ENCODE peak calls at places on chromosomes 12 and 14, in five cellular contexts. I, O, G, Z and S are unnamed samples.

GRCh38 chr14:66121859-66122258 is 364.3 kb upstream of the CCDC196 start:
- DNase-seq in I (no peak), O (no peak), G (no peak), Z (peak), S (no peak)

GRCh38 chr12:103085541-103085940 is 128.1 kb downstream of the ASCL1 start:
- DNase-seq in I (no peak), O (no peak), G (no peak), Z (no peak), S (peak)

GRCh38 chr14:65282909-65283253 is 129.6 kb upstream of the FUT8 start:
- DNase-seq in I (no peak), O (no peak), G (no peak), Z (no peak), S (peak)

GRCh38 chr14:35401422-35401729 is 3.2 kb downstream of the NFKBIA start:
- DNase-seq in I (no peak), O (no peak), G (no peak), Z (no peak), S (no peak)

GRCh38 chr12:2642176-2642892 is 152.4 kb upstream of the FKBP4 start:
- DNase-seq in I (no peak), O (peak), G (no peak), Z (no peak), S (no peak)

GRCh38 chr12:52867636-52868035 is 18.8 kb upstream of the KRT78 start:
- DNase-seq in I (no peak), O (peak), G (no peak), Z (no peak), S (no peak)

GRCh38 chr12:52278530-52278929 is 4.1 kb downstream of the KRT86 start:
- DNase-seq in I (no peak), O (no peak), G (no peak), Z (no peak), S (no peak)

GRCh38 chr14:93171366-93171765 is 13.3 kb downstream of the MOAP1 start:
- DNase-seq in I (no peak), O (no peak), G (no peak), Z (no peak), S (no peak)

GRCh38 chr14:69242311-69243224 is 17.4 kb upstream of the GALNT16 start:
- DNase-seq in I (peak), O (peak), G (no peak), Z (peak), S (peak)

GRCh38 chr12:52952082-52952801 is 3.3 kb downstream of the KRT18 start:
- DNase-seq in I (no peak), O (no peak), G (no peak), Z (no peak), S (no peak)

GRCh38 chr14:75232597-75232996 is 46.0 kb upstream of the FOS start:
- DNase-seq in I (no peak), O (no peak), G (no peak), Z (peak), S (peak)

GRCh38 chr12:121005346-121005815 is 10.9 kb downstream of the C12orf43 start:
- DNase-seq in I (peak), O (no peak), G (no peak), Z (peak), S (peak)

GRCh38 chr12:116381744-116382455 is 104.4 kb upstream of the MED13L start:
- DNase-seq in I (no peak), O (peak), G (no peak), Z (peak), S (no peak)

GRCh38 chr12:19223018-19223417 is 93.5 kb downstream of the PLEKHA5 start:
- DNase-seq in I (no peak), O (no peak), G (no peak), Z (no peak), S (peak)

GRCh38 chr12:121391619-121392324 is 8.1 kb upstream of the RNF34 start:
- DNase-seq in I (no peak), O (no peak), G (no peak), Z (no peak), S (peak)

GRCh38 chr14:92922155-92922735 is 705 bp upstream of the CHGA start:
- DNase-seq in I (no peak), O (no peak), G (no peak), Z (no peak), S (no peak)

GRCh38 chr14:61355892-61356325 is 34.5 kb downstream of the PRKCH start:
- DNase-seq in I (no peak), O (peak), G (no peak), Z (peak), S (no peak)

GRCh38 chr14:96980835-96981234 is 183.7 kb downstream of the VRK1 start:
- DNase-seq in I (no peak), O (no peak), G (no peak), Z (no peak), S (no peak)

GRCh38 chr12:1670815-1671268 is 20.0 kb upstream of the ADIPOR2 start:
- DNase-seq in I (no peak), O (no peak), G (no peak), Z (peak), S (no peak)

GRCh38 chr14:79411403-79412174 is 799.7 kb downstream of the DIO2 start:
- DNase-seq in I (no peak), O (no peak), G (no peak), Z (no peak), S (no peak)

GRCh38 chr12:11885261-11886038 is 185.3 kb upstream of the BCL2L14 start:
- DNase-seq in I (no peak), O (no peak), G (no peak), Z (peak), S (no peak)

GRCh38 chr12:851913-852312 is 97.6 kb downstream of the RAD52 start:
- DNase-seq in I (no peak), O (no peak), G (no peak), Z (no peak), S (no peak)

DNA sequence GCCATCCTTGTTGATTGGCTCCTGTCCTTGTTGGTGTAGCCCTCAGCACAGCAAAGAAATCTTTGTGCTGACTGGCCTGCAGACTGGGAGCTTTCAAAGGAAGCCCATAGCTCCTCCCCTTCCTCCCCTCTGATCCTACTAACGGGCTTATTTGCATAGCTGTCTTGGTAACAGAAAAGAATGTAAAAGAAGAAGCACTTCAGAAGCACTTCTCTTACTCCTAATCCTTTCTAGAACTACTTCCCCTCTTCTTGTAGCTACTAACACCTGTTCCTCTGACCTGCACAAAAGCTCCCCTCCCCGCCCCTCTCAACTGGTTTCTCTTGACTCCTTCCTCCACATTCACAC is 14.3 kb upstream of the RIC8B start:
- DNase-seq in I (no peak), O (no peak), G (no peak), Z (peak), S (peak)
- H3K4me3 ChIP-seq in I (no peak), O (no peak), G (no peak), Z (no peak), S (peak)

GRCh38 chr12:53961025-53961761 is 6.5 kb downstream of the HOXC12 start:
- DNase-seq in I (no peak), O (peak), G (no peak), Z (no peak), S (no peak)
- H3K4me3 ChIP-seq in I (no peak), O (peak), G (no peak), Z (no peak), S (no peak)

DNA sequence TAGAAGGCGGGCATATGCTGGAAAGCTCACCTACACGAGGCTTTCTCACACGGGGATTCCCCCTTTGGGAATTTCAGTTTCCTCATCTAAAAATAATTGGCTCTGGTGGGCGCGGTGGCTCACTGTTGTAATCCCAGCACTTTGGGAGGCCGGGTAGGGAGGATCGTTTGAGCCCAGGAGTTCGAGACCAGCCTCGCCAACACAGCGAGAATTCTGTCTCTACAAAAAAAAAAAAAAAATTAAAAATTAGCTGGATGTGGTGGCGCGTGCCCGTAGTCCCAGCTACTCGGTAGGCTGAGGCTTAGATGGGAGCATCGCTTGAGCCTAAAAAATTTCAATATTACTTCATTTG is 400 bp upstream of the NDUFA12 start:
- DNase-seq in I (no peak), O (no peak), G (no peak), Z (no peak), S (no peak)
- H3K4me3 ChIP-seq in I (peak), O (peak), G (peak), Z (no peak), S (peak)

DNA sequence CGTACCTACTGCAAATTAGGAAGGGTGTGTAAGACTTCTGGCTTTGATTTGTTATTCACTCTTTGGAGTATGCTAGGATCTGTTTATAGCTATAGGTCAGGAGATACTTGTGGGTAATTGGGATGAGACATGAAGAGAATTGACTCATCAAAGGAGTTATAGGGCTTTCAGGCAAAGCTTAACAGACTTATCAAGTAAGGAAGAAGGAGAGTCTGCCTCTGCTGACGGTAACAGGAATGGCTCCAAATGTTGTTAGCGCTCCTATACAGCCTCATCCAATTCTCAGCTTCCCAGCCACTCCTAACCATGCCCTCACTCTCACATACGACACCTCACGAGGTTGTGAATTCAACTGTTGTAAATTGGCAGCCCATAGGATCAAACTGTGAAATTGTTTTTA is 140.5 kb downstream of the KCNA5 start:
- DNase-seq in I (no peak), O (no peak), G (no peak), Z (peak), S (no peak)
- H3K4me3 ChIP-seq in I (no peak), O (no peak), G (no peak), Z (no peak), S (no peak)

DNA sequence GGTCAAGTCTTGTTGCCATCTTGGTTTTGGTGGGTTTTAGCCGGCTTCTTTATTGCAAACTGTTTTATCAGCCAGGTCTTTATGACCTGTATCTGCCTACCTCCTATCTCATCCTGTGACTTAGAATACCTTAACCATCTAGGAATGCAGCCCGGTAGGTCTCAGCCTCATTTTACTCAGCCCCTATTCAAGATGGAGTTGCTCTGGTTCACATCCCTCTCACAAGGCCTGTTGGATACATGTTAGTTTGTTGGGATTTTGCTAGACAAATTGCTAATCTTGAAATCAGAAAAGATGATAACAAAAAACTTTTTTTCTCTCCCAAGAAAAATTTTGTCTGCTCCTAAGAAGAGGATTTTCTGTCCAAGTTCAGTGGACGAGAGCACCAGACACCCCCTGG is 27.6 kb upstream of the CCDC63 start:
- DNase-seq in I (no peak), O (no peak), G (no peak), Z (no peak), S (no peak)
- H3K4me3 ChIP-seq in I (no peak), O (no peak), G (no peak), Z (no peak), S (no peak)

GRCh38 chr14:73741876-73742519 is 27.8 kb upstream of the PNMA1 start:
- DNase-seq in I (no peak), O (peak), G (no peak), Z (no peak), S (peak)
- H3K4me3 ChIP-seq in I (peak), O (peak), G (peak), Z (no peak), S (peak)

GRCh38 chr12:32545413-32545970 is 133.6 kb upstream of the DNM1L start:
- DNase-seq in I (no peak), O (no peak), G (no peak), Z (no peak), S (no peak)
- H3K4me3 ChIP-seq in I (no peak), O (no peak), G (no peak), Z (no peak), S (no peak)